ENCODE peak calls at places on chromosomes 6 and 20, in nine cellular contexts. One of them, this sample, is unnamed.

GRCh38 chr6:36677753-36678487 is 594 bp upstream of the CDKN1A start:
- DNase-seq in transverse colon: no peak
- DNase-seq in HepG2: peak
- DNase-seq in ovary: no peak
- DNase-seq in sigmoid colon: no peak
- DNase-seq in H1: no peak
- DNase-seq in stomach: no peak
- DNase-seq in A549: no peak
- DNase-seq in tibial nerve: no peak
- DNase-seq in this sample: no peak

GRCh38 chr6:75460636-75461035 is 33.0 kb downstream of the FILIP1 start:
- DNase-seq in sigmoid colon: no peak
- DNase-seq in stomach: no peak
- DNase-seq in A549: no peak
- DNase-seq in ovary: no peak
- DNase-seq in transverse colon: no peak
- DNase-seq in HepG2: no peak
- DNase-seq in H1: no peak
- DNase-seq in tibial nerve: no peak
- DNase-seq in this sample: no peak

GRCh38 chr6:107318100-107318736 is 141.1 kb downstream of the PDSS2 start:
- DNase-seq in HepG2: peak
- DNase-seq in stomach: peak
- DNase-seq in sigmoid colon: no peak
- DNase-seq in tibial nerve: no peak
- DNase-seq in A549: peak
- DNase-seq in transverse colon: peak
- DNase-seq in H1: peak
- DNase-seq in ovary: peak
- DNase-seq in this sample: peak

GRCh38 chr6:146355521-146356100 is 188.0 kb upstream of the RAB32 start:
- DNase-seq in H1: no peak
- DNase-seq in stomach: no peak
- DNase-seq in tibial nerve: no peak
- DNase-seq in HepG2: no peak
- DNase-seq in ovary: no peak
- DNase-seq in A549: no peak
- DNase-seq in transverse colon: no peak
- DNase-seq in sigmoid colon: no peak
- DNase-seq in this sample: no peak

GRCh38 chr6:1850581-1851157 is 241.0 kb downstream of the FOXC1 start:
- DNase-seq in transverse colon: no peak
- DNase-seq in ovary: no peak
- DNase-seq in HepG2: no peak
- DNase-seq in tibial nerve: no peak
- DNase-seq in sigmoid colon: no peak
- DNase-seq in stomach: no peak
- DNase-seq in H1: no peak
- DNase-seq in A549: no peak
- DNase-seq in this sample: no peak

GRCh38 chr20:37697314-37697713 is 3.5 kb downstream of the CTNNBL1 start:
- DNase-seq in HepG2: no peak
- DNase-seq in ovary: no peak
- DNase-seq in H1: no peak
- DNase-seq in stomach: no peak
- DNase-seq in transverse colon: no peak
- DNase-seq in tibial nerve: no peak
- DNase-seq in sigmoid colon: no peak
- DNase-seq in A549: no peak
- DNase-seq in this sample: no peak

GRCh38 chr6:36024154-36024760 is at the start of gene SLC26A8:
- DNase-seq in stomach: no peak
- DNase-seq in sigmoid colon: no peak
- DNase-seq in tibial nerve: no peak
- DNase-seq in HepG2: no peak
- DNase-seq in A549: no peak
- DNase-seq in H1: peak
- DNase-seq in ovary: no peak
- DNase-seq in transverse colon: no peak
- DNase-seq in this sample: no peak

GRCh38 chr6:106185626-106186025 is 99.5 kb downstream of the PRDM1 start:
- DNase-seq in transverse colon: no peak
- DNase-seq in stomach: no peak
- DNase-seq in sigmoid colon: no peak
- DNase-seq in ovary: no peak
- DNase-seq in H1: no peak
- DNase-seq in HepG2: no peak
- DNase-seq in tibial nerve: no peak
- DNase-seq in A549: no peak
- DNase-seq in this sample: no peak

GRCh38 chr6:44133003-44133931 is 5.9 kb downstream of the TMEM63B start:
- DNase-seq in stomach: peak
- DNase-seq in sigmoid colon: peak
- DNase-seq in A549: peak
- DNase-seq in HepG2: peak
- DNase-seq in tibial nerve: no peak
- DNase-seq in H1: no peak
- DNase-seq in ovary: peak
- DNase-seq in transverse colon: peak
- DNase-seq in this sample: peak

GRCh38 chr20:1946762-1947534 is 46.9 kb downstream of the PDYN start:
- DNase-seq in H1: peak
- DNase-seq in HepG2: peak
- DNase-seq in tibial nerve: no peak
- DNase-seq in A549: no peak
- DNase-seq in stomach: peak
- DNase-seq in sigmoid colon: peak
- DNase-seq in transverse colon: no peak
- DNase-seq in ovary: peak
- DNase-seq in this sample: no peak

GRCh38 chr6:156583083-156583482 is 194.1 kb upstream of the ARID1B start:
- DNase-seq in A549: no peak
- DNase-seq in HepG2: no peak
- DNase-seq in H1: no peak
- DNase-seq in tibial nerve: no peak
- DNase-seq in transverse colon: no peak
- DNase-seq in stomach: no peak
- DNase-seq in ovary: no peak
- DNase-seq in sigmoid colon: no peak
- DNase-seq in this sample: no peak

GRCh38 chr20:51529758-51530157 is 12.8 kb downstream of the NFATC2 start:
- DNase-seq in H1: no peak
- DNase-seq in sigmoid colon: no peak
- DNase-seq in tibial nerve: no peak
- DNase-seq in stomach: peak
- DNase-seq in HepG2: no peak
- DNase-seq in transverse colon: peak
- DNase-seq in A549: no peak
- DNase-seq in ovary: no peak
- DNase-seq in this sample: no peak

GRCh38 chr6:20702366-20702765 is 168.1 kb downstream of the CDKAL1 start:
- DNase-seq in tibial nerve: no peak
- DNase-seq in transverse colon: no peak
- DNase-seq in stomach: no peak
- DNase-seq in sigmoid colon: no peak
- DNase-seq in ovary: no peak
- DNase-seq in HepG2: no peak
- DNase-seq in H1: no peak
- DNase-seq in A549: no peak
- DNase-seq in this sample: no peak

GRCh38 chr6:31285982-31286381 is 14.1 kb upstream of the HLA-C start:
- DNase-seq in H1: no peak
- DNase-seq in stomach: no peak
- DNase-seq in HepG2: no peak
- DNase-seq in A549: no peak
- DNase-seq in sigmoid colon: no peak
- DNase-seq in tibial nerve: no peak
- DNase-seq in ovary: no peak
- DNase-seq in transverse colon: no peak
- DNase-seq in this sample: no peak

GRCh38 chr6:32885698-32886286 is 31.8 kb downstream of the PSMB9 start:
- DNase-seq in H1: no peak
- DNase-seq in sigmoid colon: no peak
- DNase-seq in A549: peak
- DNase-seq in HepG2: peak
- DNase-seq in stomach: no peak
- DNase-seq in ovary: no peak
- DNase-seq in transverse colon: no peak
- DNase-seq in tibial nerve: no peak
- DNase-seq in this sample: peak

GRCh38 chr20:25247666-25248500 is at the start of gene PYGB:
- DNase-seq in stomach: peak
- DNase-seq in tibial nerve: peak
- DNase-seq in H1: peak
- DNase-seq in A549: peak
- DNase-seq in transverse colon: peak
- DNase-seq in HepG2: peak
- DNase-seq in ovary: peak
- DNase-seq in sigmoid colon: peak
- DNase-seq in this sample: peak

GRCh38 chr6:43242908-43243648 is at the start of gene TTBK1:
- DNase-seq in tibial nerve: no peak
- DNase-seq in A549: no peak
- DNase-seq in H1: peak
- DNase-seq in stomach: no peak
- DNase-seq in sigmoid colon: no peak
- DNase-seq in HepG2: no peak
- DNase-seq in ovary: no peak
- DNase-seq in transverse colon: no peak
- DNase-seq in this sample: no peak

GRCh38 chr6:125858427-125859320 is 67.9 kb downstream of the NCOA7 start:
- DNase-seq in H1: peak
- DNase-seq in transverse colon: peak
- DNase-seq in A549: peak
- DNase-seq in stomach: peak
- DNase-seq in sigmoid colon: peak
- DNase-seq in tibial nerve: no peak
- DNase-seq in HepG2: peak
- DNase-seq in ovary: peak
- DNase-seq in this sample: peak
- TF ChIP-seq EP300 in H1: no peak
- TF ChIP-seq EP300 in transverse colon: no peak
- TF ChIP-seq EP300 in A549: no peak
- TF ChIP-seq EP300 in stomach: no peak
- TF ChIP-seq EP300 in sigmoid colon: no peak
- TF ChIP-seq EP300 in tibial nerve: no peak
- TF ChIP-seq EP300 in HepG2: no peak
- TF ChIP-seq EP300 in ovary: no peak
- TF ChIP-seq EP300 in this sample: no peak

GRCh38 chr20:33914871-33915270 is 78.8 kb upstream of the RALY start:
- DNase-seq in tibial nerve: no peak
- DNase-seq in A549: peak
- DNase-seq in ovary: no peak
- DNase-seq in H1: no peak
- DNase-seq in transverse colon: no peak
- DNase-seq in sigmoid colon: no peak
- DNase-seq in HepG2: peak
- DNase-seq in stomach: no peak
- DNase-seq in this sample: peak
- TF ChIP-seq EP300 in tibial nerve: no peak
- TF ChIP-seq EP300 in A549: no peak
- TF ChIP-seq EP300 in ovary: no peak
- TF ChIP-seq EP300 in H1: no peak
- TF ChIP-seq EP300 in transverse colon: no peak
- TF ChIP-seq EP300 in sigmoid colon: no peak
- TF ChIP-seq EP300 in HepG2: no peak
- TF ChIP-seq EP300 in stomach: no peak
- TF ChIP-seq EP300 in this sample: no peak

GRCh38 chr6:3617192-3617631 is 134.3 kb downstream of the PXDC1 start:
- DNase-seq in A549: no peak
- DNase-seq in H1: no peak
- DNase-seq in tibial nerve: no peak
- DNase-seq in ovary: no peak
- DNase-seq in transverse colon: no peak
- DNase-seq in stomach: no peak
- DNase-seq in HepG2: no peak
- DNase-seq in sigmoid colon: no peak
- DNase-seq in this sample: no peak

GRCh38 chr6:3615391-3616380 is 135.8 kb downstream of the PXDC1 start:
- DNase-seq in sigmoid colon: no peak
- DNase-seq in stomach: no peak
- DNase-seq in ovary: no peak
- DNase-seq in transverse colon: no peak
- DNase-seq in H1: no peak
- DNase-seq in tibial nerve: no peak
- DNase-seq in A549: no peak
- DNase-seq in HepG2: no peak
- DNase-seq in this sample: no peak

GRCh38 chr6:3617681-3618299 is 133.7 kb downstream of the PXDC1 start:
- DNase-seq in stomach: no peak
- DNase-seq in ovary: no peak
- DNase-seq in sigmoid colon: no peak
- DNase-seq in HepG2: no peak
- DNase-seq in tibial nerve: no peak
- DNase-seq in H1: peak
- DNase-seq in transverse colon: no peak
- DNase-seq in A549: no peak
- DNase-seq in this sample: no peak

GRCh38 chr6:3614918-3615317 is 136.6 kb downstream of the PXDC1 start:
- DNase-seq in transverse colon: no peak
- DNase-seq in A549: no peak
- DNase-seq in tibial nerve: no peak
- DNase-seq in HepG2: no peak
- DNase-seq in sigmoid colon: no peak
- DNase-seq in H1: no peak
- DNase-seq in stomach: no peak
- DNase-seq in ovary: no peak
- DNase-seq in this sample: no peak

DNA sequence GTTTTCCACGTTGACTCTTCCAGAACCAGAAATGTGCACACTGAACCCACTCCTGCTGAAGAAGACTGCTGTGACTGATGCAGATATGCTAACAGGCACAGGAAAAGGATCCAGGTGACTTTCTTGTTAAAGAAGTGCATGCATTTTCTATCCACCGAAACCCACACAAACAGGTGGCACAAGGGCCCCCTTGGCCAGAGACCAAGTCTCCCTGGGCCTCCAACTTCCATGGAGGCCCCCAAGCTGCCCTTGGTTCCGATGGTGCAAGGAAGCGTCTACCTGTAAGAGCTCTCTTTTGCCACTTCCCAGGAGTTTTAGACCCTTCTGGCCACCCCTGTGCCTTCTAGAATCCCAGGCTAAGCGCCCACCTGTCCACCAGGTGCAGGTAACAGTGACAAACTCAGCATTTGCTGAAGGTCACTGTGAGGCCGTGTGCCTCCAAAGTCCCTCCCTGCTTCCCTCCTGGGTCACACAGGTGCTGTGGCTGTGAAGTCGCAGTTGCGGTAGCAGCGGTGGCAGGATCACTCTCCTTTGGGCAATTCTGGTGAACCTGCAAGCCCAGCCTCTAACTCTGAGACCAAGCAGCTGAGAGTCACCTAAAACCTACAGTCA is 134.8 kb downstream of the PXDC1 start:
- DNase-seq in transverse colon: no peak
- DNase-seq in H1: peak
- DNase-seq in HepG2: no peak
- DNase-seq in stomach: no peak
- DNase-seq in tibial nerve: no peak
- DNase-seq in A549: no peak
- DNase-seq in sigmoid colon: no peak
- DNase-seq in ovary: no peak
- DNase-seq in this sample: no peak
- TF ChIP-seq EP300 in transverse colon: no peak
- TF ChIP-seq EP300 in H1: no peak
- TF ChIP-seq EP300 in HepG2: no peak
- TF ChIP-seq EP300 in stomach: no peak
- TF ChIP-seq EP300 in tibial nerve: no peak
- TF ChIP-seq EP300 in A549: no peak
- TF ChIP-seq EP300 in sigmoid colon: no peak
- TF ChIP-seq EP300 in ovary: no peak
- TF ChIP-seq EP300 in this sample: no peak

GRCh38 chr6:76555090-76555489 is 482.6 kb upstream of the IMPG1 start:
- DNase-seq in HepG2: no peak
- DNase-seq in sigmoid colon: no peak
- DNase-seq in stomach: no peak
- DNase-seq in H1: no peak
- DNase-seq in transverse colon: no peak
- DNase-seq in ovary: no peak
- DNase-seq in tibial nerve: no peak
- DNase-seq in A549: no peak
- DNase-seq in this sample: no peak
- TF ChIP-seq EP300 in HepG2: no peak
- TF ChIP-seq EP300 in sigmoid colon: no peak
- TF ChIP-seq EP300 in stomach: no peak
- TF ChIP-seq EP300 in H1: no peak
- TF ChIP-seq EP300 in transverse colon: no peak
- TF ChIP-seq EP300 in ovary: no peak
- TF ChIP-seq EP300 in tibial nerve: no peak
- TF ChIP-seq EP300 in A549: no peak
- TF ChIP-seq EP300 in this sample: no peak